ENCODE peak calls at places on chromosomes 5 and 9, in nine cellular contexts. L is ovary; G is NCI-H748 treated with DMSO at 0.1 percent for 48 hours; P is SHP77; Y is PC-9; Q is caudate nucleus; N is GM20000; S is NCI-H1436 treated with DMSO at 0.1 percent for 48 hours; J is stimulated activated CD4-positive, alpha-beta T cell treated with anti-CD3 and anti-CD28 coated beads, Interleukin-1b, Interleukin-23, amount 100 ng/mL, for 24 hours. X is an unnamed sample.

GRCh38 chr9:137318976-137319375 is 16.9 kb upstream of the NRARP start:
- DNase-seq in J (no peak), G (no peak), N (peak), P (peak), L (no peak), Y (no peak), Q (peak), S (no peak), X (no peak)

GRCh38 chr5:17365326-17365725 is 132.7 kb upstream of the TAF11L2 start:
- DNase-seq in G (no peak), S (no peak), P (no peak), L (no peak), N (no peak), Y (no peak), Q (no peak), J (no peak), X (no peak)

GRCh38 chr5:179261301-179262125 is 83.7 kb downstream of the ADAMTS2 start:
- DNase-seq in P (no peak), L (no peak), G (no peak), J (no peak), Q (no peak), N (no peak), S (no peak), Y (no peak), X (no peak)

GRCh38 chr5:153447534-153447933 is 42.9 kb upstream of the GRIA1 start:
- DNase-seq in J (no peak), G (no peak), S (no peak), Q (no peak), L (no peak), P (no peak), N (no peak), Y (no peak), X (no peak)

GRCh38 chr9:99057665-99058625 is 47.0 kb upstream of the TGFBR1 start:
- DNase-seq in J (peak), G (no peak), P (no peak), Q (no peak), S (no peak), Y (no peak), L (no peak), N (peak), X (no peak)

GRCh38 chr9:2506310-2506709 is 115.3 kb upstream of the VLDLR start:
- DNase-seq in N (no peak), Q (no peak), Y (no peak), J (no peak), S (no peak), L (no peak), G (no peak), P (no peak), X (no peak)

GRCh38 chr9:129235931-129236331 is 57.9 kb upstream of the IER5L start:
- DNase-seq in G (no peak), Q (no peak), Y (no peak), L (peak), P (no peak), S (no peak), N (no peak), J (no peak), X (peak)

GRCh38 chr9:93094294-93095204 is 1.5 kb upstream of the CARD19 start:
- DNase-seq in S (no peak), L (peak), J (no peak), Y (no peak), P (no peak), G (no peak), N (peak), Q (no peak), X (no peak)

GRCh38 chr9:87510251-87510683 is 12.6 kb downstream of the DAPK1 start:
- DNase-seq in S (no peak), Y (no peak), L (no peak), N (no peak), G (no peak), P (no peak), Q (no peak), J (no peak), X (no peak)